ENCODE peak calls at places on chromosomes 2 and 18, in five cellular contexts. G is endothelial cell of umbilical vein, F is uterus, T is testis, R is esophagus squamous epithelium. P is an unnamed sample.
A peak's percentile ranks its signal among the peaks of the same experiment; 100 is the strongest.

GRCh38 chr18:11005528-11005927 is 143.8 kb downstream of the PIEZO2 start:
- DNase-seq in G (peak; percentile 95), F (no peak), T (no peak), R (no peak), P (no peak)

GRCh38 chr2:9975328-9975727 is 23.8 kb downstream of the GRHL1 start:
- DNase-seq in G (peak; percentile 44), F (no peak), T (no peak), R (no peak), P (no peak)

GRCh38 chr2:156909983-156910382 is 347.5 kb upstream of the GALNT5 start:
- DNase-seq in G (no peak), F (no peak), T (no peak), R (no peak), P (no peak)

GRCh38 chr2:241893265-241893664 is 23.7 kb downstream of the RTP5 start:
- DNase-seq in G (no peak), F (no peak), T (no peak), R (no peak), P (peak; percentile 60)

GRCh38 chr2:72995420-72996151 is 75.9 kb downstream of the SFXN5 start:
- DNase-seq in G (no peak), F (peak; percentile 9), T (no peak), R (no peak), P (peak; percentile 61)

GRCh38 chr2:98870516-98871158 is 65.4 kb downstream of the CRACDL start:
- DNase-seq in G (no peak), F (no peak), T (no peak), R (no peak), P (no peak)

GRCh38 chr2:240820014-240820606 is at the start of gene KIF1A:
- DNase-seq in G (no peak), F (no peak), T (no peak), R (no peak), P (peak; percentile 44)

GRCh38 chr18:51135795-51136194 is 61.7 kb downstream of the MEX3C start:
- DNase-seq in G (no peak), F (no peak), T (no peak), R (no peak), P (no peak)

GRCh38 chr2:2642906-2643890 is 312.1 kb upstream of the MYT1L start:
- DNase-seq in G (no peak), F (no peak), T (peak; percentile 2), R (no peak), P (no peak)

GRCh38 chr2:74290466-74291216 is 52.6 kb downstream of the SLC4A5 start:
- DNase-seq in G (no peak), F (no peak), T (no peak), R (no peak), P (peak; percentile 84)

GRCh38 chr2:33134764-33135560 is 188.2 kb downstream of the LTBP1 start:
- DNase-seq in G (peak; percentile 36), F (no peak), T (no peak), R (no peak), P (no peak)

GRCh38 chr2:241821460-241822263 is 12.7 kb downstream of the NEU4 start:
- DNase-seq in G (no peak), F (no peak), T (peak; percentile 10), R (no peak), P (no peak)

GRCh38 chr2:83516503-83516902 is 942.6 kb downstream of the SUCLG1 start:
- DNase-seq in G (no peak), F (no peak), T (peak; percentile 26), R (no peak), P (no peak)
- TF ChIP-seq CTCF in G (no peak), F (no peak), T (no peak), R (no peak), P (no peak)

DNA sequence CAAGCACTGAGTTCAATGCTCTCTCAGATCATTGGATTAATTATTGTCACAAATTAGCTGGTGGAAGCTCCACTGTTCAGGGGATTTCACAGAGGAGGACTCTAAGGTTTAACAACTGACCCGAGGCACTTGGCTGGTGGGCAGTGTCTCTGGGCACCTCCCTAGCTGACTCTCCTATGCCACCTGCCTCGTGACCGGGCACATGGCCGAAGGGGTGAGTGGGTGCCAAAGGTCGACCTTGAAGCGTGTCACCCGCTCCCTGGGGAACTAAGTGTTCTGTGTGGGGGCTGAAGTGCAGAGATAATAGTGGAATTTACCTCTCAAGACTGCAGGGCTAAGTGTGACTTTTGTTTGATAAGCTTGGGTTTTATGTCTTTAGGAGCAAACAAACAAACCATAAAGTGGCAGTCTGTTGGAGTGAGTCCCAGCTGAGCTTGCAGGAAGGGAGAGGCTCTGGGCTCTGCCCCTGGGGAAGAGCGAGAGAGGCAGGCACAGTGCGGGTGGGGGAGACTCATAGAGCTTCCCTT is 64.8 kb downstream of the BCL2L11 start:
- DNase-seq in G (no peak), F (no peak), T (peak; percentile 86), R (no peak), P (no peak)
- TF ChIP-seq POLR2A in G (no peak), F (no peak), T (no peak), R (no peak), P (no peak)

DNA sequence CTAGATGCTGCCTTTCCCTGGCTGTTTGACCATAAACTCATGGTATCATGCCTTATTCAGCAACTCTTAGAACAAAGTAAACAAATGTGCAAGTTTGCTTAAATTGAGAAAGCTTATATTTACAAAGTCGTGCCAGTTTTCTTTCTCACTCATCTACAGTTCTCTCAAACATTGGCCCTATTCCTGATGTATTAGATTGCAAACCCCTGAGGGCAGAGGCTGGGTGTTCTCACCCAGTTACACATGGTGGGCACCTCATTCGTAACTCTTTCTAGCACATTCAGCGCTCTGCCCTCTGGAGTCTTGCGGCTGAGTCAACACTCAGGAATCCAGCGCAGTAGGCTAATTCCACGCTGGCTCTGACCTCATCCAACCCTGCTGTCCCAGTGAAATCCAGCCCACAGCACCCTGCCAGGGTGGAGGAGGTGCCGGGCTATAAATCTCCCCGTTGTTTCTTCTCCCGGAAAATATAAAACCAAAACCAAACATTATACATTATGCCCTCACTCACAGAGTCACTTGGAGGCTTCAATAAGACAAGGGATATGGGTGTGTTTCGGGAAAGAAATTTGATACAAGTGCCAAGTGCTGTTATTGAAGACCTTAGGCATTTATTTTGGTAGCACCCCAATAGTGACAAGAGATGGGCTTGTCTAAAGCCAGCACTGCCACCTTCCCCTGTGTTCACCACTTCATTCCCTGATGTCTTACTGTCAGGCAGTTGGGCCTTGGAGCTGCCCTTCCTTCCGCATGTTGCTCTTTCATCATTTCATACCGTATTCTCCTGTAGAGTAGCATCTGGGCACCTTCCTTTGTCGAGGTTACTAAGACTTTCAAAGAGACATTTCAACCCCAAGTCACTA is 287.4 kb downstream of the PRKCE start:
- DNase-seq in G (peak; percentile 86), F (peak; percentile 81), T (peak; percentile 87), R (no peak), P (no peak)
- H3K4me1 ChIP-seq in G (peaks cover 42% of the 10 kb centered on the region), F (no peaks in the 10 kb centered on the region), T (peaks cover 10% of the 10 kb centered on the region), R (peaks cover 55% of the 10 kb centered on the region), P (peaks cover 6% of the 10 kb centered on the region)

DNA sequence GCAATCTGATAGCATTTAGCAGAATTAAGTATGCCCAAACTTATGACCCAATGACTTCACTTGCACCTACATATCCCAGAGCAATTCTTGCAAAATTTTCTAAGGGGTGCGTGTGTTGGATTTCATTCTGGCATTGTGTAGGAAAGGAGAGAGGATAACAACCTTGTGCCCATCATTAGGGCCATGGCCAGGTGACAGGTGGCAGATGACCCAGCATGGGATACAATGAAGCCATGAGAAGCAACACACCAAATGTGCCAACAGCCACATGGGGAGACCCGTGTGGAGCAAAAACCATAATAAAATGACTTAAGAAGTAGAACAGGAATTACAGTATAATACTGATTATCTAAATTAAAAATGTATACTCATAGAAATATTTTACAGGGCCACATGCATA is 166.9 kb upstream of the EPB41L3 start:
- DNase-seq in G (no peak), F (no peak), T (no peak), R (no peak), P (no peak)
- TF ChIP-seq CTCF in G (no peak), F (no peak), T (no peak), R (no peak), P (no peak)

GRCh38 chr2:133726906-133727305 is 158.6 kb upstream of the NCKAP5 start:
- DNase-seq in G (peak; percentile 31), F (no peak), T (no peak), R (no peak), P (no peak)
- TF ChIP-seq POLR2A in G (no peak), F (no peak), T (no peak), R (no peak), P (no peak)

GRCh38 chr2:203400805-203401585 is 72.8 kb downstream of the ABI2 start:
- DNase-seq in G (peak; percentile 41), F (no peak), T (no peak), R (no peak), P (no peak)
- H3K4me1 ChIP-seq in G (peaks cover 40% of the 10 kb centered on the region), F (no peaks in the 10 kb centered on the region), T (no peaks in the 10 kb centered on the region), R (peaks cover 9% of the 10 kb centered on the region), P (no peaks in the 10 kb centered on the region)

DNA sequence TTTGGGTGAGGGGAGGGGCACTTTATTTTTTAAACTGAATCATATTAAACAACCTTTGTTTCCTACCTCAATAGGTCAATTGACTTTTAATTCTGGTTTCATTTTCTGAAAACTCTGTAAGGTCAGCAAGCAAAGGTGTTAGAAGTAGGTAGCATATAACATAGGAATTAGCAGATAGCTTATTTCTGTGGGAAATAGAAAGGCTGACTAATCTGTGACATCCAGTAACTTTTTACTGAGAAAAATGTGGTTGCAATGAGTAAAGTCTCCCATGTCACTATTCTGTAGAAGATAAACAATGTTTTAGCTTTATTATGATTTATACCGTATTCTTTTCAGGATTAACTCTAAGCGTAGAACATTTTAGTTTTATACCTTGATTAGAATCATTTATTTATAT is 240.4 kb downstream of the PLCL1 start:
- DNase-seq in G (no peak), F (no peak), T (no peak), R (no peak), P (no peak)
- TF ChIP-seq CTCF in G (no peak), F (no peak), T (no peak), R (no peak), P (no peak)